ENCODE peak calls at places on chromosomes 1 and 21, in eight cellular contexts. D is kidney epithelial cell, U is uterus, H is left lung, J is Panc1, N is hepatocyte, T is bronchial epithelial cell, R is endothelial cell of umbilical vein. I is an unnamed sample.

GRCh38 chr21:33023574-33024277 is 2.0 kb upstream of the OLIG2 start:
- DNase-seq in D (no peak), U (no peak), H (peak; percentile 84), J (no peak), N (no peak), T (no peak), R (no peak), I (no peak)

GRCh38 chr1:83531910-83532309 is 467.0 kb downstream of the TTLL7 start:
- DNase-seq in D (no peak), U (no peak), H (no peak), J (no peak), N (no peak), T (no peak), R (no peak), I (no peak)

GRCh38 chr1:230140221-230141001 is 73.4 kb downstream of the GALNT2 start:
- DNase-seq in D (no peak), U (no peak), H (no peak), J (no peak), N (no peak), T (no peak), R (no peak), I (no peak)

GRCh38 chr21:45131537-45131999 is 57.2 kb downstream of the ADARB1 start:
- DNase-seq in D (no peak), U (no peak), H (peak; percentile 69), J (no peak), N (no peak), T (no peak), R (no peak), I (no peak)

GRCh38 chr1:164794310-164794709 is 235.3 kb downstream of the PBX1 start:
- DNase-seq in D (peak; percentile 86), U (peak; percentile 83), H (no peak), J (no peak), N (peak; percentile 66), T (peak; percentile 87), R (peak; percentile 15), I (no peak)

GRCh38 chr1:175600721-175601440 is 142.5 kb downstream of the TNR start:
- DNase-seq in D (no peak), U (no peak), H (no peak), J (no peak), N (no peak), T (no peak), R (no peak), I (no peak)

GRCh38 chr1:99629164-99629563 is 16.7 kb upstream of the PALMD start:
- DNase-seq in D (no peak), U (no peak), H (no peak), J (no peak), N (no peak), T (no peak), R (no peak), I (no peak)

GRCh38 chr1:1165900-1166421 is 7.7 kb upstream of the TTLL10 start:
- DNase-seq in D (no peak), U (no peak), H (peak; percentile 82), J (no peak), N (no peak), T (no peak), R (no peak), I (no peak)

GRCh38 chr1:40745180-40745579 is 38.4 kb upstream of the KCNQ4 start:
- DNase-seq in D (no peak), U (no peak), H (no peak), J (no peak), N (no peak), T (no peak), R (no peak), I (no peak)

GRCh38 chr1:192363177-192363576 is 46.4 kb downstream of the RGS21 start:
- DNase-seq in D (no peak), U (no peak), H (no peak), J (no peak), N (no peak), T (peak; percentile 6), R (no peak), I (no peak)

GRCh38 chr1:102550729-102551384 is 554.1 kb upstream of the OLFM3 start:
- DNase-seq in D (no peak), U (no peak), H (no peak), J (no peak), N (peak; percentile 20), T (peak; percentile 3), R (peak; percentile 5), I (peak; percentile 37)

GRCh38 chr1:24970926-24971530 is 41.0 kb upstream of the RUNX3 start:
- DNase-seq in D (no peak), U (no peak), H (no peak), J (no peak), N (no peak), T (no peak), R (no peak), I (no peak)

GRCh38 chr1:11930571-11931445 is 3.7 kb upstream of the PLOD1 start:
- DNase-seq in D (no peak), U (no peak), H (no peak), J (no peak), N (no peak), T (no peak), R (peak; percentile 89), I (no peak)

GRCh38 chr1:115074839-115075534 is 14.3 kb downstream of the TSPAN2 start:
- DNase-seq in D (no peak), U (no peak), H (no peak), J (no peak), N (no peak), T (no peak), R (no peak), I (no peak)

GRCh38 chr1:233951804-233952203 is 47.3 kb downstream of the SLC35F3 start:
- DNase-seq in D (no peak), U (no peak), H (no peak), J (no peak), N (no peak), T (no peak), R (no peak), I (no peak)

GRCh38 chr1:3060601-3061551 is 8.1 kb upstream of the PRDM16 start:
- DNase-seq in D (no peak), U (no peak), H (no peak), J (no peak), N (peak; percentile 57), T (peak; percentile 53), R (no peak), I (no peak)

GRCh38 chr1:1620433-1621139 is 5.3 kb downstream of the MIB2 start:
- DNase-seq in D (no peak), U (no peak), H (peak; percentile 69), J (no peak), N (no peak), T (no peak), R (no peak), I (no peak)

GRCh38 chr1:63403386-63403785 is 36.0 kb downstream of the ALG6 start:
- DNase-seq in D (no peak), U (no peak), H (no peak), J (no peak), N (no peak), T (peak; percentile 15), R (no peak), I (no peak)

GRCh38 chr21:45541221-45542039 is 810 bp downstream of the SLC19A1 start:
- DNase-seq in D (no peak), U (peak; percentile 71), H (peak; percentile 96), J (no peak), N (peak; percentile 67), T (peak; percentile 30), R (peak; percentile 53), I (no peak)

GRCh38 chr21:33403128-33403785 is at the start of gene IFNGR2:
- DNase-seq in D (no peak), U (no peak), H (peak; percentile 92), J (no peak), N (peak; percentile 81), T (no peak), R (no peak), I (no peak)

GRCh38 chr1:43978551-43979260 is at the start of gene B4GALT2:
- DNase-seq in D (no peak), U (peak; percentile 26), H (peak; percentile 88), J (no peak), N (peak; percentile 77), T (no peak), R (peak; percentile 24), I (no peak)

GRCh38 chr1:6224733-6225132 is 11.0 kb downstream of the ICMT start:
- DNase-seq in D (no peak), U (no peak), H (no peak), J (no peak), N (peak; percentile 53), T (no peak), R (no peak), I (no peak)

GRCh38 chr21:37509802-37510393 is 143.3 kb downstream of the DYRK1A start:
- DNase-seq in D (no peak), U (no peak), H (no peak), J (no peak), N (peak; percentile 41), T (peak; percentile 44), R (no peak), I (no peak)

GRCh38 chr1:56577859-56578663 is 1.3 kb downstream of the PLPP3 start:
- DNase-seq in D (no peak), U (peak; percentile 50), H (peak; percentile 87), J (no peak), N (peak; percentile 72), T (peak; percentile 58), R (peak; percentile 72), I (no peak)

GRCh38 chr1:26877326-26877725 is 12.8 kb downstream of the GPN2 start:
- DNase-seq in D (no peak), U (no peak), H (no peak), J (no peak), N (no peak), T (no peak), R (no peak), I (no peak)
- H3K36me3 ChIP-seq in D (peaks cover 5% of the 10 kb centered on the region), U (no peaks in the 10 kb centered on the region), H (peaks cover 70% of the 10 kb centered on the region), J (peaks cover 10% of the 10 kb centered on the region), N (peaks cover 3% of the 10 kb centered on the region), T (peaks cover 4% of the 10 kb centered on the region), R (peaks cover 24% of the 10 kb centered on the region), I (peaks cover 5% of the 10 kb centered on the region)

GRCh38 chr1:67004176-67004575 is 49.8 kb downstream of the SLC35D1 start:
- DNase-seq in D (no peak), U (no peak), H (no peak), J (no peak), N (no peak), T (no peak), R (no peak), I (no peak)
- H3K36me3 ChIP-seq in D (no peaks in the 10 kb centered on the region), U (no peaks in the 10 kb centered on the region), H (peaks cover 15% of the 10 kb centered on the region), J (no peaks in the 10 kb centered on the region), N (no peaks in the 10 kb centered on the region), T (peaks cover 8% of the 10 kb centered on the region), R (no peaks in the 10 kb centered on the region), I (no peaks in the 10 kb centered on the region)

DNA sequence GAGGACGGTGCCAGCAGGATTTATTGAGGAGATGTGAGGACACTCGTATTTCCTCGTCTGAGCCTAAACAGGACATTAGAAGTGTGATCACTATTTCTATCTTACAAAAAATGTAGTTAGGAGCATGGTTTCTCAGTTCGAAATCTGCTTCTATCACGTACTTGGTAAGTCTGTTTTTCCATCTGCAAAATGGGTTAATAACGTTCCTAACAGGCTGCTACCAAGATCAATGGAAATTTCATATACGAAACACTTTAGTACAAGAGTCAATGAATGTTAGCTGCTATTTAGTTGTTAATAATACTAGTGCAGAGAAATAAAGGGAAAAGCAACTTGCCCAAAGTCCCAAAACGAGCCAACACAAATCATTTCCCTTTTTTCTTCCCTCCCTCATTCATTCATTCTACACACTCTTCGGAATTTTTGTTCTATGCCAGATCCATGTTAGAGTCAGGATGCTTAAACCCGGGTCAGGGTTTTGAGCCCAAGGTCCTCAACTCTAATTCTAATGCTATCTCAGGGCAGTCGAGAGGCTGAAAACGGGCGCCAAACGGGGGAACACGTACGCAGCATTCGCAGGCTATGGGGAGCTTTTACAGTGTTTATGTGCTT is 608 bp downstream of the SNRNP40 start:
- DNase-seq in D (no peak), U (no peak), H (no peak), J (no peak), N (no peak), T (no peak), R (no peak), I (no peak)
- H3K36me3 ChIP-seq in D (no peaks in the 10 kb centered on the region), U (no peaks in the 10 kb centered on the region), H (peaks cover 32% of the 10 kb centered on the region), J (peaks cover 17% of the 10 kb centered on the region), N (no peaks in the 10 kb centered on the region), T (peaks cover 4% of the 10 kb centered on the region), R (peaks cover 14% of the 10 kb centered on the region), I (peaks cover 16% of the 10 kb centered on the region)

GRCh38 chr1:18211764-18212163 is 104.2 kb downstream of the IGSF21 start:
- DNase-seq in D (no peak), U (no peak), H (no peak), J (no peak), N (no peak), T (no peak), R (no peak), I (no peak)
- H3K36me3 ChIP-seq in D (no peaks in the 10 kb centered on the region), U (no peaks in the 10 kb centered on the region), H (no peaks in the 10 kb centered on the region), J (no peaks in the 10 kb centered on the region), N (no peaks in the 10 kb centered on the region), T (no peaks in the 10 kb centered on the region), R (no peaks in the 10 kb centered on the region), I (no peaks in the 10 kb centered on the region)

I was measured in iPS DF 6.9.